ENCODE peak calls at places on chromosomes 6 and 20, in eight cellular contexts. L, C, P, X, A, D, I and N are unnamed samples.
A peak's percentile ranks its signal among the peaks of the same experiment; 100 is the strongest.

GRCh38 chr6:134175532-134176282 is 123.3 kb upstream of the SLC2A12 start:
- DNase-seq in X (peak; percentile 83), L (peak; percentile 65), P (peak; percentile 90), D (peak; percentile 85), I (peak; percentile 39), C (peak; percentile 82), A (peak; percentile 71), N (peak; percentile 74)

GRCh38 chr20:25584905-25585704 is at the start of gene NINL:
- DNase-seq in A (peak; percentile 71), P (peak; percentile 71), D (peak; percentile 63), L (peak; percentile 49), C (peak; percentile 65), X (peak; percentile 52), I (peak; percentile 38), N (peak; percentile 13)

GRCh38 chr6:27861276-27861840 is 50.8 kb downstream of the OR2B2 start:
- DNase-seq in L (no peak), A (no peak), I (no peak), C (no peak), D (no peak), P (no peak), X (no peak), N (no peak)

GRCh38 chr20:47358672-47359532 is 2.4 kb upstream of the ZMYND8 start:
- DNase-seq in I (no peak), A (peak; percentile 98), D (peak; percentile 91), C (peak; percentile 63), P (peak; percentile 94), X (peak; percentile 90), L (peak; percentile 95), N (peak; percentile 57)

GRCh38 chr20:19897891-19898290 is 119.3 kb upstream of the NAA20 start:
- DNase-seq in P (no peak), A (no peak), D (no peak), C (no peak), I (no peak), X (no peak), L (no peak), N (no peak)

GRCh38 chr20:363319-364078 is 16.6 kb downstream of the NRSN2 start:
- DNase-seq in X (no peak), L (no peak), A (no peak), I (no peak), D (no peak), C (no peak), P (no peak), N (no peak)

GRCh38 chr6:29628419-29629281 is 4.3 kb downstream of the GABBR1 start:
- DNase-seq in L (peak; percentile 77), A (peak; percentile 44), D (peak; percentile 76), C (peak; percentile 72), I (peak; percentile 46), X (peak; percentile 59), P (peak; percentile 87), N (peak; percentile 39)

GRCh38 chr6:148768646-148769270 is 21.9 kb downstream of the UST start:
- DNase-seq in L (no peak), I (no peak), X (no peak), D (no peak), C (no peak), P (no peak), A (no peak), N (no peak)

GRCh38 chr20:25040438-25040831 is 17.5 kb downstream of the ACSS1 start:
- DNase-seq in X (peak; percentile 71), I (no peak), L (peak; percentile 80), D (peak; percentile 63), A (peak; percentile 69), C (peak; percentile 40), P (peak; percentile 83), N (no peak)

GRCh38 chr20:43750774-43751166 is 24.0 kb upstream of the GTSF1L start:
- DNase-seq in L (no peak), C (no peak), P (no peak), A (no peak), I (no peak), X (no peak), D (no peak), N (no peak)

GRCh38 chr6:105041880-105042279 is 85.0 kb downstream of the LIN28B start:
- DNase-seq in P (no peak), X (no peak), A (no peak), C (no peak), I (no peak), L (no peak), D (no peak), N (no peak)

GRCh38 chr6:42078391-42078790 is 28.1 kb downstream of the TAF8 start:
- DNase-seq in I (no peak), A (no peak), D (no peak), X (no peak), C (no peak), P (no peak), L (no peak), N (no peak)

GRCh38 chr6:130744601-130745382 is 82.4 kb upstream of the SMLR1 start:
- DNase-seq in L (no peak), P (no peak), D (no peak), X (no peak), I (no peak), C (no peak), A (no peak), N (no peak)

GRCh38 chr6:130913119-130913518 is 85.9 kb downstream of the SMLR1 start:
- DNase-seq in P (no peak), I (peak; percentile 29), X (no peak), A (peak; percentile 39), C (no peak), L (no peak), D (no peak), N (no peak)

GRCh38 chr20:49981218-49982071 is 1.3 kb upstream of the SNAI1 start:
- DNase-seq in L (no peak), X (no peak), P (no peak), A (no peak), C (no peak), I (no peak), D (no peak), N (no peak)

GRCh38 chr6:2215342-2215741 is 30.1 kb downstream of the GMDS start:
- DNase-seq in C (no peak), D (no peak), I (no peak), P (no peak), A (no peak), L (no peak), X (no peak), N (no peak)

GRCh38 chr6:2216794-2217383 is 28.5 kb downstream of the GMDS start:
- DNase-seq in D (no peak), A (no peak), X (no peak), P (no peak), L (no peak), C (no peak), I (no peak), N (no peak)

GRCh38 chr6:2209226-2209809 is 36.1 kb downstream of the GMDS start:
- DNase-seq in I (no peak), D (peak; percentile 70), C (no peak), X (peak; percentile 54), A (peak; percentile 80), L (peak; percentile 50), P (no peak), N (no peak)

GRCh38 chr6:2218866-2219265 is 26.5 kb downstream of the GMDS start:
- DNase-seq in L (no peak), C (no peak), D (no peak), P (no peak), A (no peak), X (no peak), I (no peak), N (no peak)

GRCh38 chr6:2213082-2213481 is 32.3 kb downstream of the GMDS start:
- DNase-seq in A (no peak), P (no peak), L (no peak), I (no peak), C (no peak), D (no peak), X (no peak), N (no peak)
- H3K27ac ChIP-seq in A (no peak overlapping the region), P (no peak overlapping the region), L (no peak overlapping the region), I (no peak overlapping the region), C (no peak overlapping the region), D (no peak overlapping the region), X (no peak overlapping the region), N (no peak overlapping the region)

DNA sequence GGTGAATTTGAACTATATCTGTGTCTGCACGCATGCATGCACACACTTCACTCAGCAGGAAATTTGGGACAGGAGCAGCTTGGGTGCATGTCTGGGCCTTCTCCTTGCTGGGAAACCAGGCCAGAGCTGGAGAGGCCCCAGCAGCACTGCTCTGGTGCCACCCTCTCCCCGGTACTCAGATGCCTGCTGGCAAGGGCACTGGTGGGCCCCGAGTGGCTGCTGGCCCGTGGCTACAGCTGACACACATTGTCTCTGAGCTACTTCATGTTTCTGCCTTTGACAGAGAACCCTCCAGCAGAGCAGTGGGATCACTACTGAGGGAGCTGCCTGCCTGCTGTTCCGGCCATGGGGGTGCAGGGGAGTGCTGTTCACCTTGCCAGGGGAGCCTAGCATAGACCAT is 37.5 kb downstream of the DLGAP4 start:
- DNase-seq in P (no peak), C (no peak), X (no peak), L (no peak), A (no peak), I (no peak), D (no peak), N (no peak)
- H3K27ac ChIP-seq in P (no peak overlapping the region), C (no peak overlapping the region), X (no peak overlapping the region), L (no peak overlapping the region), A (no peak overlapping the region), I (no peak overlapping the region), D (no peak overlapping the region), N (no peak overlapping the region)

DNA sequence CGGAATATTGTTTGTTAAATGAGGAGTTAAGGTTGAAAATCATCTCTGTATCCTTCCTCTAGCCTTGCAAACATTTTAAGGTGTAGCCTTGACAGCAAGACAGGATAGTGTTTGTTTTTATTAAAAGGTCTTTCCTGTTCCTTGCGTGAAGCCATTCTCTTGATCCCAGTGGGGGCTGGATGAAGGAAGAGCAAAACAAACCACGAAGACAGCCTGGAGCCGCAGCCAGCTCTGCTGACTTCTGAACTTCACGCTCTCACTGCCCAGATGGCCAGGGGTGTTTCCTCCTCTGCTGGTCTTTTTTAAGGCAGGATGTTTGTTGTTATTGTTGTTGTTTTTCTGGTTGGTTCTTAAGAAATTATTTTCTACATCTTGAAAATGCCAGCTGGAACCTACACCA is 156.4 kb downstream of the MTHFD1L start:
- DNase-seq in C (no peak), X (no peak), P (no peak), L (no peak), A (no peak), I (no peak), D (no peak), N (no peak)
- H3K27ac ChIP-seq in C (no peak overlapping the region), X (no peak overlapping the region), P (no peak overlapping the region), L (no peak overlapping the region), A (no peak overlapping the region), I (no peak overlapping the region), D (no peak overlapping the region), N (no peak overlapping the region)

DNA sequence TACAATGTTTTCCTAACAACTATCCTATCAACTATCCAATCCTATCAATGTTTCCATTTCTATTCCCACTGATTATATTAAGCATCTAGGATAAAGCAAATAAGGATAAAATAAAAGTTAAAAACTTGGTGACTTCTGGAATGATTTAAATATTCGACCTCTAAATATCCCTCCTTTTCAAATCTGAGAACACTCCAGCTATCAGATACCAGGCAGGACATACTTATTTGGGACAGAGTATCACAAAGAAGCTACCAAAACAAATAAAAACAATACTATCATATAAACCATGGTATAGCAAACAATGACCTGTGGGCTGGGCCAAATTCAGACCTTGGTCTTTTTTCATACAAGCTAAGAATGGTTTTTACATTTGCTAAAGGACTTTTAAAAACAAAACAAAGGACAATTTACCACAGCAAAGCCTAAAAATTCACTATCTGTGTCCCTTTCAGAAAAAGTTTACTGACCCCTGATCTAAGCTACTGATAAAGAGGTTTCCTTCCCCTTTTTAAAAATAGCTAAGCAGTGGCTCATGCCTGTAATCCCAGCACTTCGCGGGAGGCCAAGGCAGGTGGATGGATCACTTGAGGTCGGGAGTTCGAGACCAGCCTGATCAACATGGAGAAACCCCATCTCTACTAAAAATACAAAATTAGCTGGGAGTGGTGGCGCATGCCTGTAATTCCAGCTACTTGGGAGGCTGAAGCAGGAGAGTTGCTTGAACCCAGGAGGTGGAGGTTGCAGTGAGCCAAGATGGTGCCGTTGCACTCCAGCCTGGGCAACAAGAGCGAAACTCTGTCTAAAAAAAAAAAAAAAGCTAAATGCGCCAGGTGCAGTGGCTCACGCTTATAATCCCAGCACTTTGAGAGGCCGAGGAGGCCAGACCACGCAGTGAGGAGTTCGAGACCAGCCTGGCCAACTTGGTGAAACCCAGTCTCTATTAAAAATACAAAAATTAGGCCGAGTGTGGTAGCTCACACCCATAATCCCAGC is 6.0 kb downstream of the NUP153 start:
- DNase-seq in C (no peak), X (no peak), D (no peak), A (no peak), P (no peak), I (no peak), L (no peak), N (no peak)
- H3K27ac ChIP-seq in C (peak overlapping the region; percentile 19), X (no peak overlapping the region), D (no peak overlapping the region), A (no peak overlapping the region), P (no peak overlapping the region), I (no peak overlapping the region), L (no peak overlapping the region), N (no peak overlapping the region)